ENCODE peak calls at places on chromosomes 5 and 9, in six cellular contexts. B is stimulated activated CD4-positive, alpha-beta T cell treated with anti-CD3 and anti-CD28 coated beads, Interleukin-15, amount 100 ng/mL, for 1 hour; S is substantia nigra; D is frontal cortex; X is body of pancreas; F is cardiac muscle cell. P is an unnamed sample.

GRCh38 chr5:39547548-39548154 is 122.9 kb upstream of the DAB2 start:
- DNase-seq in B (no peak), F (peak; percentile 89), D (peak; percentile 34), X (peak; percentile 30), S (no peak), P (peak; percentile 20)

GRCh38 chr9:70668751-70669150 is 254.3 kb upstream of the KLF9 start:
- DNase-seq in X (no peak), S (peak; percentile 41), B (no peak), D (peak; percentile 16), F (peak; percentile 49), P (no peak)

GRCh38 chr5:172944741-172945140 is 14.5 kb upstream of the RPL26L1 start:
- DNase-seq in F (no peak), X (no peak), S (no peak), D (no peak), B (no peak), P (no peak)

GRCh38 chr9:105444130-105444529 is 3.7 kb upstream of the FSD1L start:
- DNase-seq in F (no peak), D (no peak), S (no peak), X (no peak), B (no peak), P (no peak)

GRCh38 chr9:37026936-37027581 is 7.0 kb downstream of the PAX5 start:
- DNase-seq in B (no peak), D (no peak), X (no peak), F (no peak), S (no peak), P (no peak)

GRCh38 chr5:144209421-144209820 is 38.7 kb downstream of the KCTD16 start:
- DNase-seq in D (no peak), B (no peak), F (no peak), S (no peak), X (no peak), P (no peak)

GRCh38 chr9:87212563-87213154 is 265.4 kb upstream of the GAS1 start:
- DNase-seq in X (no peak), S (no peak), F (no peak), B (no peak), D (no peak), P (no peak)

GRCh38 chr5:169650701-169651331 is 13.7 kb downstream of the DOCK2 start:
- DNase-seq in S (no peak), B (no peak), D (no peak), F (peak; percentile 76), X (no peak), P (no peak)

GRCh38 chr5:8848997-8849585 is 696.8 kb downstream of the SEMA5A start:
- DNase-seq in D (no peak), X (no peak), S (no peak), B (no peak), F (peak; percentile 51), P (no peak)

GRCh38 chr5:89934069-89934468 is 475.5 kb downstream of the CETN3 start:
- DNase-seq in X (no peak), F (no peak), D (no peak), S (no peak), B (no peak), P (no peak)

GRCh38 chr5:3347741-3348140 is 247.9 kb upstream of the IRX1 start:
- DNase-seq in S (no peak), F (no peak), X (no peak), B (no peak), D (no peak), P (no peak)

GRCh38 chr5:142420521-142420920 is 95.7 kb upstream of the SPRY4 start:
- DNase-seq in F (no peak), D (no peak), X (no peak), B (no peak), S (no peak), P (no peak)

GRCh38 chr5:84372066-84372700 is 12.5 kb downstream of the EDIL3 start:
- DNase-seq in S (no peak), D (no peak), B (no peak), X (no peak), F (peak; percentile 93), P (no peak)

GRCh38 chr9:4086119-4087088 is 213.5 kb downstream of the GLIS3 start:
- DNase-seq in D (no peak), B (no peak), S (no peak), F (peak; percentile 64), X (no peak), P (no peak)

GRCh38 chr9:84827248-84827786 is 157.8 kb downstream of the NTRK2 start:
- DNase-seq in S (no peak), D (no peak), B (no peak), F (no peak), X (no peak), P (no peak)

P was measured in neural crest cell.